ENCODE peak calls at places on chromosomes 12 and 14, in four cellular contexts. T is astrocyte of the hippocampus; E is effector memory CD4-positive, alpha-beta T cell; L is NCI-H2029. F is an unnamed sample.

GRCh38 chr14:72793154-72793725 is 100.7 kb downstream of the DPF3 start:
- DNase-seq in L (no peak), T (no peak), E (no peak), F (no peak)

GRCh38 chr12:24596768-24597388 is 352.0 kb downstream of the BCAT1 start:
- DNase-seq in T (peak), E (no peak), L (peak), F (no peak)

GRCh38 chr12:113473942-113474341 is 2.3 kb upstream of the LHX5 start:
- DNase-seq in E (no peak), L (no peak), T (no peak), F (no peak)

GRCh38 chr14:47675489-47676300 is at the start of gene MDGA2:
- DNase-seq in L (no peak), E (no peak), T (peak), F (no peak)

GRCh38 chr12:95102916-95103671 is 29.7 kb upstream of the NR2C1 start:
- DNase-seq in T (peak), L (peak), E (no peak), F (peak)

GRCh38 chr12:124369901-124370378 is 75.0 kb downstream of the RFLNA start:
- DNase-seq in T (no peak), E (no peak), L (no peak), F (no peak)

GRCh38 chr14:68983210-68983609 is 4.1 kb upstream of the ACTN1 start:
- DNase-seq in L (no peak), E (no peak), T (no peak), F (no peak)

GRCh38 chr12:52305921-52306705 is 14.8 kb upstream of the KRT81 start:
- DNase-seq in L (no peak), T (no peak), E (no peak), F (no peak)

GRCh38 chr12:110224379-110225304 is 56.4 kb upstream of the ATP2A2 start:
- DNase-seq in L (no peak), T (peak), E (no peak), F (no peak)

GRCh38 chr14:100836961-100837811 is 11.3 kb downstream of the MEG3 start:
- DNase-seq in E (no peak), T (no peak), L (no peak), F (no peak)

GRCh38 chr12:66538970-66539369 is 139.9 kb downstream of the GRIP1 start:
- DNase-seq in L (no peak), E (no peak), T (peak), F (no peak)

GRCh38 chr12:76755829-76756379 is 8.0 kb upstream of the ZDHHC17 start:
- DNase-seq in T (no peak), E (no peak), L (no peak), F (no peak)

GRCh38 chr14:50388256-50388931 is 8.3 kb downstream of the CDKL1 start:
- DNase-seq in T (no peak), E (no peak), L (no peak), F (no peak)

GRCh38 chr12:70638639-70639349 is 1.6 kb upstream of the PTPRB start:
- DNase-seq in E (no peak), L (no peak), T (no peak), F (no peak)

GRCh38 chr14:57390806-57391562 is 598 bp downstream of the NAA30 start:
- DNase-seq in L (peak), E (peak), T (peak), F (no peak)

GRCh38 chr14:92586001-92586947 is 72.7 kb downstream of the RIN3 start:
- DNase-seq in L (no peak), T (peak), E (peak), F (peak)

GRCh38 chr12:6613776-6614512 is 6.8 kb upstream of the CHD4 start:
- DNase-seq in E (peak), L (peak), T (peak), F (peak)

GRCh38 chr14:90523544-90523943 is 126.7 kb downstream of the CALM1 start:
- DNase-seq in E (no peak), T (peak), L (no peak), F (no peak)

GRCh38 chr12:44217146-44217883 is 381.4 kb downstream of the TMEM117 start:
- DNase-seq in E (no peak), L (no peak), T (no peak), F (no peak)

GRCh38 chr12:75965661-75966060 is 65.9 kb downstream of the PHLDA1 start:
- DNase-seq in L (no peak), E (no peak), T (no peak), F (no peak)

GRCh38 chr14:67579040-67579439 is 21.0 kb downstream of the PIGH start:
- DNase-seq in L (no peak), T (no peak), E (no peak), F (no peak)

GRCh38 chr14:22556021-22556989 is 32.7 kb downstream of the DAD1 start:
- DNase-seq in T (peak), L (no peak), E (peak), F (peak)

GRCh38 chr12:87092421-87092820 is 836.2 kb upstream of the MGAT4C start:
- DNase-seq in E (no peak), T (no peak), L (no peak), F (no peak)

GRCh38 chr14:106518054-106518943 is 991.9 kb downstream of the TMEM121 start:
- DNase-seq in T (no peak), E (peak), L (no peak), F (no peak)

GRCh38 chr14:75231320-75231719 is 47.3 kb upstream of the FOS start:
- DNase-seq in T (no peak), E (no peak), L (no peak), F (no peak)

F was measured in SIG-M5.